ENCODE peak calls at places on chromosome 7, in five cellular contexts. S is tibial nerve, C is cardiac muscle cell, H is mammary epithelial cell, Y is DND-41. W is an unnamed sample.
A peak's percentile ranks its signal among the peaks of the same experiment; 100 is the strongest.

GRCh38 chr7:130363156-130363847 is 17.0 kb upstream of the CPA1 start:
- DNase-seq in Y (no peak), S (no peak), C (no peak), H (peak; percentile 99), W (no peak)

GRCh38 chr7:123397746-123398145 is 136.6 kb downstream of the IQUB start:
- DNase-seq in S (no peak), C (no peak), Y (no peak), H (no peak), W (no peak)

GRCh38 chr7:76513817-76514799 is 3.8 kb downstream of the UPK3B start:
- DNase-seq in Y (no peak), S (no peak), C (no peak), H (peak; percentile 0), W (no peak)

GRCh38 chr7:95470452-95470851 is 15.3 kb upstream of the ASB4 start:
- DNase-seq in C (no peak), H (peak; percentile 58), S (no peak), Y (peak; percentile 51), W (no peak)

GRCh38 chr7:36746347-36746746 is 22.1 kb upstream of the AOAH start:
- DNase-seq in C (peak; percentile 36), S (no peak), H (no peak), Y (no peak), W (no peak)

GRCh38 chr7:93359520-93360198 is 127.5 kb downstream of the VPS50 start:
- DNase-seq in H (no peak), Y (no peak), S (no peak), C (no peak), W (no peak)

GRCh38 chr7:118938845-118939244 is 714.3 kb downstream of the ANKRD7 start:
- DNase-seq in Y (no peak), C (no peak), H (no peak), S (no peak), W (no peak)

GRCh38 chr7:35820858-35821257 is 20.0 kb downstream of the SEPTIN7 start:
- DNase-seq in S (no peak), C (peak; percentile 7), Y (no peak), H (no peak), W (no peak)

GRCh38 chr7:65250697-65251395 is 122.8 kb upstream of the ZNF92 start:
- DNase-seq in H (no peak), C (no peak), Y (no peak), S (no peak), W (no peak)

GRCh38 chr7:112986256-112987031 is 100.2 kb downstream of the GPR85 start:
- DNase-seq in C (no peak), H (peak; percentile 45), S (no peak), Y (no peak), W (no peak)

GRCh38 chr7:38831262-38831661 is 77.7 kb downstream of the VPS41 start:
- DNase-seq in Y (no peak), S (no peak), H (no peak), C (no peak), W (no peak)

GRCh38 chr7:141097430-141097829 is 23.6 kb downstream of the TMEM178B start:
- DNase-seq in C (peak; percentile 68), S (no peak), H (no peak), Y (peak; percentile 25), W (peak; percentile 11)

GRCh38 chr7:22653981-22654380 is 73.0 kb upstream of the IL6 start:
- DNase-seq in C (no peak), S (no peak), Y (no peak), H (no peak), W (no peak)

GRCh38 chr7:135475521-135475920 is 34.4 kb downstream of the CNOT4 start:
- DNase-seq in Y (no peak), C (no peak), S (no peak), H (no peak), W (no peak)

GRCh38 chr7:15326044-15326644 is 235.7 kb downstream of the AGMO start:
- DNase-seq in S (no peak), H (no peak), C (peak; percentile 35), Y (no peak), W (no peak)

GRCh38 chr7:112359086-112359485 is 91.2 kb upstream of the IFRD1 start:
- DNase-seq in Y (no peak), S (no peak), H (no peak), C (no peak), W (no peak)

GRCh38 chr7:44117801-44118429 is 5.4 kb downstream of the POLD2 start:
- DNase-seq in Y (no peak), S (no peak), H (no peak), C (no peak), W (no peak)

GRCh38 chr7:15891151-15891842 is 204.8 kb upstream of the MEOX2 start:
- DNase-seq in C (no peak), S (no peak), H (no peak), Y (no peak), W (no peak)

GRCh38 chr7:43199761-43200160 is 87.3 kb downstream of the HECW1 start:
- DNase-seq in S (no peak), C (no peak), Y (no peak), H (no peak), W (no peak)

GRCh38 chr7:94003446-94004023 is 620 bp downstream of the BET1 start:
- DNase-seq in C (peak; percentile 30), Y (peak; percentile 9), S (peak; percentile 8), H (peak; percentile 22), W (no peak)

GRCh38 chr7:51649-52048 is 140.7 kb upstream of the FAM20C start:
- DNase-seq in H (no peak), Y (no peak), C (no peak), S (no peak), W (no peak)

GRCh38 chr7:35424869-35425495 is 171.1 kb upstream of the TBX20 start:
- DNase-seq in S (peak; percentile 47), H (peak; percentile 30), C (peak; percentile 71), Y (peak; percentile 66), W (peak; percentile 66)

GRCh38 chr7:52758337-52758736 is 277.1 kb upstream of the POM121L12 start:
- DNase-seq in C (no peak), H (no peak), S (no peak), Y (no peak), W (no peak)

GRCh38 chr7:157250605-157251228 is 86.1 kb upstream of the DNAJB6 start:
- DNase-seq in C (peak; percentile 73), Y (peak; percentile 61), H (peak; percentile 51), S (peak; percentile 66), W (peak; percentile 76)

GRCh38 chr7:139095194-139095659 is 14.3 kb downstream of the ZC3HAV1 start:
- DNase-seq in C (no peak), Y (peak; percentile 91), S (no peak), H (no peak), W (peak; percentile 94)
- H3K4me3 ChIP-seq in C (no peak overlapping the region), Y (peak overlapping the region; percentile 12), S (no peak overlapping the region), H (no peak overlapping the region), W (peak overlapping the region; percentile 90)

GRCh38 chr7:139086454-139086853 is 23.1 kb downstream of the ZC3HAV1 start:
- DNase-seq in C (no peak), H (no peak), Y (no peak), S (no peak), W (no peak)
- H3K36me3 ChIP-seq in C (peaks cover 10% of the 10 kb centered on the region), H (peaks cover 26% of the 10 kb centered on the region), Y (peaks cover 95% of the 10 kb centered on the region), S (peaks cover 2% of the 10 kb centered on the region), W (peaks cover 81% of the 10 kb centered on the region)

GRCh38 chr7:25900245-25900644 is 251.8 kb upstream of the NFE2L3 start:
- DNase-seq in S (no peak), H (no peak), Y (no peak), C (no peak), W (no peak)
- H3K4me3 ChIP-seq in S (no peak overlapping the region), H (no peak overlapping the region), Y (no peak overlapping the region), C (no peak overlapping the region), W (no peak overlapping the region)

GRCh38 chr7:26191233-26191973 is 9.1 kb downstream of the HNRNPA2B1 start:
- DNase-seq in S (no peak), H (no peak), Y (no peak), C (no peak), W (no peak)
- H3K36me3 ChIP-seq in S (no peaks in the 10 kb centered on the region), H (peaks cover 78% of the 10 kb centered on the region), Y (peaks cover 80% of the 10 kb centered on the region), C (peaks cover 75% of the 10 kb centered on the region), W (peaks cover 85% of the 10 kb centered on the region)

GRCh38 chr7:2518737-2519118 is 846 bp upstream of the LFNG start:
- DNase-seq in Y (no peak), S (no peak), C (no peak), H (no peak), W (no peak)

GRCh38 chr7:2517004-2517403 is 2.6 kb upstream of the LFNG start:
- DNase-seq in S (no peak), H (peak; percentile 76), Y (no peak), C (no peak), W (no peak)

GRCh38 chr7:2519119-2519930 is at the start of gene LFNG:
- DNase-seq in C (peak; percentile 96), Y (peak; percentile 80), S (peak; percentile 73), H (peak; percentile 86), W (peak; percentile 94)

GRCh38 chr7:2517678-2518077 is 1.9 kb upstream of the LFNG start:
- DNase-seq in C (no peak), S (no peak), H (no peak), Y (no peak), W (no peak)

GRCh38 chr7:2518101-2518500 is 1.5 kb upstream of the LFNG start:
- DNase-seq in H (no peak), Y (no peak), S (no peak), C (no peak), W (no peak)
- H3K4me3 ChIP-seq in H (no peak overlapping the region), Y (no peak overlapping the region), S (no peak overlapping the region), C (no peak overlapping the region), W (no peak overlapping the region)

GRCh38 chr7:77687100-77687746 is 9.0 kb upstream of the RSBN1L start:
- DNase-seq in H (no peak), C (no peak), Y (no peak), S (no peak), W (no peak)
- H3K36me3 ChIP-seq in H (peaks cover 9% of the 10 kb centered on the region), C (peaks cover 14% of the 10 kb centered on the region), Y (peaks cover 15% of the 10 kb centered on the region), S (no peaks in the 10 kb centered on the region), W (peaks cover 3% of the 10 kb centered on the region)

GRCh38 chr7:20796565-20796964 is 9.9 kb upstream of the SP8 start:
- DNase-seq in Y (no peak), C (no peak), H (no peak), S (no peak), W (no peak)
- H3K4me3 ChIP-seq in Y (no peak overlapping the region), C (no peak overlapping the region), H (no peak overlapping the region), S (no peak overlapping the region), W (peak overlapping the region; percentile 58)